ENCODE peak calls at places on chromosomes 7 and 10, in seven cellular contexts. Y is body of pancreas, Z is heart right ventricle, X is spleen, W is HL-60, O is adrenal gland, B is GM12865. K is an unnamed sample.

GRCh38 chr10:72419241-72419640 is 64.5 kb upstream of the DNAJB12 start:
- DNase-seq in Y (no peak), Z (no peak), X (no peak), W (no peak), O (no peak), B (no peak), K (no peak)

GRCh38 chr10:77763453-77764430 is 126.1 kb upstream of the KCNMA1 start:
- DNase-seq in Y (no peak), Z (no peak), X (no peak), W (no peak), O (no peak), B (peak), K (no peak)

GRCh38 chr7:37181550-37181932 is 267.1 kb downstream of the ELMO1 start:
- DNase-seq in Y (no peak), Z (no peak), X (no peak), W (peak), O (no peak), B (no peak), K (no peak)

GRCh38 chr10:71974489-71975011 is 10.4 kb downstream of the CHST3 start:
- DNase-seq in Y (no peak), Z (no peak), X (peak), W (no peak), O (peak), B (peak), K (peak)

GRCh38 chr7:118153551-118154177 is 30.3 kb upstream of the LSM8 start:
- DNase-seq in Y (peak), Z (no peak), X (no peak), W (no peak), O (peak), B (peak), K (peak)

GRCh38 chr10:11326241-11326640 is 285.2 kb downstream of the USP6NL start:
- DNase-seq in Y (no peak), Z (no peak), X (no peak), W (no peak), O (no peak), B (no peak), K (no peak)

GRCh38 chr10:132504501-132505272 is 32.9 kb upstream of the INPP5A start:
- DNase-seq in Y (no peak), Z (no peak), X (peak), W (no peak), O (no peak), B (no peak), K (no peak)

GRCh38 chr10:43121444-43121843 is 16.8 kb upstream of the CSGALNACT2 start:
- DNase-seq in Y (no peak), Z (no peak), X (peak), W (peak), O (no peak), B (peak), K (no peak)

GRCh38 chr10:43793714-43794113 is 145.0 kb upstream of the ZNF32 start:
- DNase-seq in Y (no peak), Z (no peak), X (no peak), W (no peak), O (no peak), B (no peak), K (peak)

GRCh38 chr7:154769527-154769926 is 233.4 kb downstream of the PAXIP1 start:
- DNase-seq in Y (no peak), Z (no peak), X (no peak), W (no peak), O (no peak), B (no peak), K (no peak)

GRCh38 chr7:151100921-151101320 is 14.6 kb downstream of the AGAP3 start:
- DNase-seq in Y (no peak), Z (no peak), X (no peak), W (no peak), O (no peak), B (no peak), K (no peak)

GRCh38 chr7:158494643-158495042 is 93.0 kb downstream of the PTPRN2 start:
- DNase-seq in Y (no peak), Z (no peak), X (no peak), W (no peak), O (no peak), B (no peak), K (no peak)

GRCh38 chr7:158495256-158495655 is 92.4 kb downstream of the PTPRN2 start:
- DNase-seq in Y (no peak), Z (no peak), X (no peak), W (no peak), O (no peak), B (no peak), K (no peak)

GRCh38 chr7:158497627-158498026 is 90.0 kb downstream of the PTPRN2 start:
- DNase-seq in Y (no peak), Z (no peak), X (no peak), W (no peak), O (no peak), B (no peak), K (no peak)

GRCh38 chr7:158494162-158494586 is 93.4 kb downstream of the PTPRN2 start:
- DNase-seq in Y (no peak), Z (no peak), X (peak), W (peak), O (no peak), B (no peak), K (no peak)

DNA sequence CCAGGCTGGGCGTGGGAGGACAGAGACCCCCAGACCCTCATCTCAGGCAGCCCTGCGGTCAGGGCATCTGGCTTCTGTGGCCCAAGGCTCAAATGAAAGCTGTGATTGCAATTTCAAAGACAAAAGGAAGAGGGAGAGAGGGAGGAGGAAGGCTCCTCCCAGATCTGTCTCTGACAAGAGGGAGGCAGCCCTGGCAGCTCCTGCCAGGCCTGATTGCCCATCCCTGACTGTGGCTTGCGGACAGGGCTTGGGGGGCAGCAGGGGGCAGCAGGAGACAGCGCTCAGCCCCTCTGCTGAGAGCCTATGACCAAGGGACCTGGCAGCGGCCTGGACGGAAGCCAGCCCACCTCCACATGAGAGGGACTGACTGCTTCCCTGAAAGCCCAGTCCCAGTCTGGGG is 91.8 kb downstream of the PTPRN2 start:
- DNase-seq in Y (peak), Z (no peak), X (peak), W (no peak), O (peak), B (peak), K (no peak)
- TF ChIP-seq CTCF in Y (no peak), Z (no peak), X (no peak), W (no peak), O (no peak), B (peak), K (no peak)

DNA sequence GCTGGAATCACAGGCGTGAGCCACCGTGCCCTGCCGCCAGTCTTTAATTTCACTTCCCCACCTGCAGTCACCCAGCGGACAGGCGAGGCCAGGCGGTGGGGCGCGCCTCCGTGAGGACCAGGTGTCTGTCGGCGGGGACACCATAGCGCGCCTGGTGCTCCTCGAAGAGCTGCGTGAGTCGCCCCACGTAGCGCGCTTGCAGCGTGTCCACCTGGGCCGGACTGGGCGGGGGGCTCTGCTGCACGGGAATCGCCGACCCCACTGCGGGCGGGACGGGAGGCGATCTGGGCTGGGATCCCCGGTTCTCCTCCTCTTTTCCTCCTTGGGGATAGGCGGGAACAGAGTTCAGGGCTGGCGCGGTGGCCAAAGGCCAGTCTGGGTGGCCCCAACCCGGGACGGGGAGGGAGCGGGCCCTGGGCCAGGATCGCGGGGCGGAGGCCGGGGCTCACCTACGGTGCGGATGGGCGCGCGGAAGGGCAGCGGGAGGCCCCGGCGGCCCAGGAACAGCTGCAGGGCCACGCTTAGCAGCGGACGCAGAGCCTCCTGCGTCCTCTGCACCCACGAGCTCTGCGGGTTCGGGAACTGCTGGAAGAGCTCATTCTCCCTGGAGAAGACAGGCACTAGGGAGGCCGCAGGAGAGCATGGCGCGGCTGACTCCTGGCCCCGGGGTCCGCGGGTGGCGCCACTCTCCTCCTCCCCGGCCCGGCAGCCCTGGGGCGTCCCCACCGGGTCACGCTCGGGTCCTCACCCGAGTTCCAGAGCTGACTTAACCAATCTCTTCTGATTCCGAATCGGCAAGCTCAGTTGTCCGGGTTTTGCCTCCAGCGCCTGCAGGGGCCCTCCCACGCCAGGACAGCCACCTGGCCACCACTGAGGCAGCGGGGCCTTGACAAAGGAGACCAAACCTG is 1.1 kb upstream of the MOGAT3 start:
- DNase-seq in Y (peak), Z (no peak), X (no peak), W (no peak), O (no peak), B (no peak), K (no peak)
- H3K4me3 ChIP-seq in Y (no peak), Z (peak), X (no peak), W (no peak), O (no peak), B (no peak), K (no peak)

GRCh38 chr10:82609845-82610244 is 734.9 kb downstream of the NRG3 start:
- DNase-seq in Y (no peak), Z (no peak), X (no peak), W (no peak), O (no peak), B (no peak), K (no peak)
- TF ChIP-seq CTCF in Y (no peak), Z (no peak), X (no peak), W (no peak), O (no peak), B (no peak), K (no peak)

GRCh38 chr10:131174211-131174565 is 137.3 kb downstream of the TCERG1L start:
- DNase-seq in Y (no peak), Z (no peak), X (peak), W (no peak), O (no peak), B (no peak), K (no peak)
- H3K4me3 ChIP-seq in Y (no peak), Z (no peak), X (no peak), W (no peak), O (no peak), B (no peak), K (no peak)

DNA sequence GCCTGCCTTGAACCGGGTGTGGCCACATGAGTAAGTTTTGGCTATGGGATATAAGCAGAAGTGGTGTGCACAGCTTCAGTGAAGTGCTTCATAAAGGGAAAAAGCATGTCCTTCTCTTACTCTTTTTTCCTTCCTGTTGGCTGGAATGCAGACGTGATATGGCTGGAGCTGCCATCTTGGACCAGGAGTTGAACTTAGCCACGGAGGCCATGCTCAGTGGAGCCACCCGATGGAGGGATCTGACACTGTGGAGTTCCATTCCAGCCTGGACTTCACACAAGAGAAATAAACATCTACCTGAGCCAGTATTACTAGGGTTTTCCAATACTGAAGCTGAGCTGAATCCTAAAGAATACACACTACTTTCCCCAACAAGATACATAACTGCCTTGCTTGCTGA is 52.3 kb downstream of the CCDC3 start:
- DNase-seq in Y (no peak), Z (no peak), X (no peak), W (no peak), O (no peak), B (no peak), K (no peak)
- TF ChIP-seq CTCF in Y (no peak), Z (no peak), X (no peak), W (no peak), O (no peak), B (no peak), K (no peak)

K was measured in AG10803.